ENCODE peak calls at places on chromosomes 3 and 15, in five cellular contexts. One of them, this sample, is unnamed.

GRCh38 chr15:34132881-34133280 is 31.0 kb downstream of the PGBD4 start:
- DNase-seq in A549: no peak
- DNase-seq in endothelial cell of umbilical vein: no peak
- DNase-seq in H1: no peak
- DNase-seq in HepG2: no peak
- DNase-seq in this sample: no peak

GRCh38 chr3:47096955-47097354 is 67.0 kb downstream of the SETD2 start:
- DNase-seq in A549: peak; percentile 2
- DNase-seq in endothelial cell of umbilical vein: no peak
- DNase-seq in H1: no peak
- DNase-seq in HepG2: no peak
- DNase-seq in this sample: no peak

GRCh38 chr3:42729404-42730145 is 27.0 kb upstream of the HHATL start:
- DNase-seq in A549: no peak
- DNase-seq in endothelial cell of umbilical vein: no peak
- DNase-seq in H1: peak; percentile 30
- DNase-seq in HepG2: no peak
- DNase-seq in this sample: no peak

GRCh38 chr3:45499529-45499928 is 95.0 kb upstream of the LIMD1 start:
- DNase-seq in A549: peak; percentile 34
- DNase-seq in endothelial cell of umbilical vein: peak; percentile 66
- DNase-seq in H1: no peak
- DNase-seq in HepG2: peak; percentile 12
- DNase-seq in this sample: no peak

GRCh38 chr15:75673426-75674247 is 25.9 kb downstream of the SNX33 start:
- DNase-seq in A549: no peak
- DNase-seq in endothelial cell of umbilical vein: no peak
- DNase-seq in H1: no peak
- DNase-seq in HepG2: no peak
- DNase-seq in this sample: no peak

GRCh38 chr3:189613122-189613521 is 18.1 kb upstream of the TP63 start:
- DNase-seq in A549: no peak
- DNase-seq in endothelial cell of umbilical vein: no peak
- DNase-seq in H1: no peak
- DNase-seq in HepG2: no peak
- DNase-seq in this sample: no peak

GRCh38 chr15:80788536-80788935 is 9.4 kb downstream of the CEMIP start:
- DNase-seq in A549: no peak
- DNase-seq in endothelial cell of umbilical vein: no peak
- DNase-seq in H1: no peak
- DNase-seq in HepG2: no peak
- DNase-seq in this sample: no peak

GRCh38 chr3:64681015-64681414 is 6.8 kb downstream of the ADAMTS9 start:
- DNase-seq in A549: no peak
- DNase-seq in endothelial cell of umbilical vein: no peak
- DNase-seq in H1: no peak
- DNase-seq in HepG2: no peak
- DNase-seq in this sample: no peak

GRCh38 chr15:96514607-96515285 is 184.2 kb downstream of the NR2F2 start:
- DNase-seq in A549: no peak
- DNase-seq in endothelial cell of umbilical vein: no peak
- DNase-seq in H1: no peak
- DNase-seq in HepG2: no peak
- DNase-seq in this sample: no peak

GRCh38 chr15:62748175-62748574 is 294.4 kb upstream of the TPM1 start:
- DNase-seq in A549: no peak
- DNase-seq in endothelial cell of umbilical vein: no peak
- DNase-seq in H1: no peak
- DNase-seq in HepG2: no peak
- DNase-seq in this sample: no peak

GRCh38 chr3:16182183-16182582 is 7.7 kb downstream of the GALNT15 start:
- DNase-seq in A549: no peak
- DNase-seq in endothelial cell of umbilical vein: no peak
- DNase-seq in H1: no peak
- DNase-seq in HepG2: no peak
- DNase-seq in this sample: no peak

DNA sequence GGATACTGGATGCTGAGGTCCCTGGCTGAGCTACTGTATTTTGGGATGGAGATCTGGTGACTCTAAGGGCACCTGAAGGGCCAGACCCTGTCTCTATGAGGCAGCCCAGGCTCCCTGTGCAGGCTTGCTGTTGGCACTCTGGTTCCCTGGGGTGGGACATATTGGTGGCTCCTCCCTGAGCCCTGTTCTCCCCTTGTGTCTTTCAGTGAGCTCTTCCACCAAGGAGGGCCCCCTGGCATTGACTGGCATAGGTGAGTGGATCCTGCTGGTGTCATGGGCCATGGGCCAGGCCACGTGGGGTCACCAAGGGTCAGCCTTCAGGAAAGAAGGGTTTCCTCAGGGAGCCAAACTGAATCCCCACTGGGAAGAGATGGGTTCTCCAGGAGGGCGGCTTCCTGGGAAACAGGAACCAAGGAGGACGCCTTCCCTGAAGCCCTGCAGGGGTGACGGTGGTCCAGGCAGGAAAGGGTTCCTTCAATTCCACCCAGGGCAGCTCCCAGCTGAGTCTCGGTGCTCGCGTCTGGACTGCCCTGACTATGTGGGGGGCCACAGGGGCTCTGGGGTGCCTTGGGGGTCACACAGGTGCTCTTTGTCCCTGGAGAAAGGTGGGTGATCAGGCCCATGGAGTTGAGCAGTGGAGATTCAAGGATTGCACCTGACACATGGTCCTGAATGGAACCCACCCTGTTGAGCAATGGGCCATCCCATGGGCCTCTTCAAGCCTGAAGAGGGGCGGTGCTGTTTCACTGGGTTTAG is 220.4 kb downstream of the SNRPN start:
- DNase-seq in A549: no peak
- DNase-seq in endothelial cell of umbilical vein: no peak
- DNase-seq in H1: no peak
- DNase-seq in HepG2: no peak
- DNase-seq in this sample: no peak
- H3K9me3 ChIP-seq in A549: no peaks in the 10 kb centered on the region
- H3K9me3 ChIP-seq in endothelial cell of umbilical vein: peaks cover 10% of the 10 kb centered on the region
- H3K9me3 ChIP-seq in H1: peaks cover 90% of the 10 kb centered on the region
- H3K9me3 ChIP-seq in HepG2: peaks cover 99% of the 10 kb centered on the region
- H3K9me3 ChIP-seq in this sample: no peaks in the 10 kb centered on the region

DNA sequence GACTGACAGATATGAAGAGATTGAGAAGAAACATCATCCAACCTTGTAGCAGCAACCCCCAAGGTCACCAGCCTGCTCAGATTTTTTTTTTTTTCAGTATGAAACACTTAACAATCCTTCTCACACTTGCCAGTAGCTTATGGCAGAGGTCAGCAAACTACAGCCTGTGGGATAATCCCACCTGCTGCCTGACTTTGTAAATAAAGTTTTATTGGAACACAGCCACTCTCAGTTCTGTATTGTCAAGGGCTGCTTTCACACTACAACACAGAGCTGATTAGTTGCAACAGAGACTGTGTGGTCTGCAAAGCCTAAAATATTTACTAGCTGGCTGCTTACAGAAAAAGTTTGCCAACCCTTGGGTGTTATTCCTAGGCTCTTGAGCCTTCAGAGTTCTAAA is 246.3 kb downstream of the SHQ1 start:
- DNase-seq in A549: no peak
- DNase-seq in endothelial cell of umbilical vein: no peak
- DNase-seq in H1: no peak
- DNase-seq in HepG2: no peak
- DNase-seq in this sample: no peak
- TF ChIP-seq JUN in A549: no peak
- TF ChIP-seq JUN in endothelial cell of umbilical vein: no peak
- TF ChIP-seq JUN in H1: no peak
- TF ChIP-seq JUN in HepG2: no peak
- TF ChIP-seq JUN in this sample: no peak

GRCh38 chr3:129046037-129046731 is 14.4 kb upstream of the GP9 start:
- DNase-seq in A549: no peak
- DNase-seq in endothelial cell of umbilical vein: no peak
- DNase-seq in H1: peak; percentile 82
- DNase-seq in HepG2: no peak
- DNase-seq in this sample: no peak
- H3K9me3 ChIP-seq in A549: no peaks in the 10 kb centered on the region
- H3K9me3 ChIP-seq in endothelial cell of umbilical vein: no peaks in the 10 kb centered on the region
- H3K9me3 ChIP-seq in H1: peaks cover 9% of the 10 kb centered on the region
- H3K9me3 ChIP-seq in HepG2: peaks cover 7% of the 10 kb centered on the region
- H3K9me3 ChIP-seq in this sample: no peaks in the 10 kb centered on the region

GRCh38 chr3:124919756-124920155 is 14.8 kb downstream of the MUC13 start:
- DNase-seq in A549: no peak
- DNase-seq in endothelial cell of umbilical vein: no peak
- DNase-seq in H1: no peak
- DNase-seq in HepG2: peak; percentile 32
- DNase-seq in this sample: no peak
- TF ChIP-seq JUN in A549: no peak
- TF ChIP-seq JUN in endothelial cell of umbilical vein: no peak
- TF ChIP-seq JUN in H1: no peak
- TF ChIP-seq JUN in HepG2: no peak
- TF ChIP-seq JUN in this sample: no peak

DNA sequence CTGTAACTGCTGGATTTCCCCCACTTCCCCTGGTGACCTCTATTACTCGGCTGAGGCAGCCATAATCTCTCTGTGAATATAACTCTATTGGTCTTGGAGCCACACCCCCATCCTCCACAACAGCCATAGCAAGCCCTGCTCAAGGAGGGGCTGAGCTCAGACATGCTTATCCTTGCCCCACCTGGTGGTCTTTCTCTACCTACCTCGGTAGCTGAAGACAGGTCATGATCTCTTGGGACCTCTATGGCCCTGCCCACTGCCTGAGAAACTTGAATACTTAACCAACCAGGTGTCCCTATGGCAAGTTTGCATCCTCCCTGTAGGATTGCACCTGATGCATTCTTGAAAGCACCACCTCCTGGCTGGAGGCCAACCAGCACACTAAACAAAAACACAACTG is 281.4 kb upstream of the TMCO5A start:
- DNase-seq in A549: no peak
- DNase-seq in endothelial cell of umbilical vein: no peak
- DNase-seq in H1: no peak
- DNase-seq in HepG2: no peak
- DNase-seq in this sample: no peak
- H3K9me3 ChIP-seq in A549: peaks cover 3% of the 10 kb centered on the region
- H3K9me3 ChIP-seq in endothelial cell of umbilical vein: no peaks in the 10 kb centered on the region
- H3K9me3 ChIP-seq in H1: peaks cover 8% of the 10 kb centered on the region
- H3K9me3 ChIP-seq in HepG2: peaks cover 26% of the 10 kb centered on the region
- H3K9me3 ChIP-seq in this sample: no peaks in the 10 kb centered on the region

GRCh38 chr15:98873441-98874218 is 134.0 kb downstream of the PGPEP1L start:
- DNase-seq in A549: peak; percentile 97
- DNase-seq in endothelial cell of umbilical vein: no peak
- DNase-seq in H1: no peak
- DNase-seq in HepG2: no peak
- DNase-seq in this sample: no peak
- TF ChIP-seq JUN in A549: peak; percentile 95
- TF ChIP-seq JUN in endothelial cell of umbilical vein: no peak
- TF ChIP-seq JUN in H1: no peak
- TF ChIP-seq JUN in HepG2: no peak
- TF ChIP-seq JUN in this sample: no peak

GRCh38 chr3:187139126-187139894 is at the start of gene RPL39L:
- DNase-seq in A549: peak; percentile 87
- DNase-seq in endothelial cell of umbilical vein: peak; percentile 87
- DNase-seq in H1: peak; percentile 95
- DNase-seq in HepG2: no peak
- DNase-seq in this sample: peak; percentile 96

GRCh38 chr3:187136936-187137335 is 2.4 kb downstream of the RPL39L start:
- DNase-seq in A549: no peak
- DNase-seq in endothelial cell of umbilical vein: no peak
- DNase-seq in H1: no peak
- DNase-seq in HepG2: no peak
- DNase-seq in this sample: no peak

GRCh38 chr3:187136347-187136746 is 2.9 kb downstream of the RPL39L start:
- DNase-seq in A549: no peak
- DNase-seq in endothelial cell of umbilical vein: no peak
- DNase-seq in H1: no peak
- DNase-seq in HepG2: no peak
- DNase-seq in this sample: no peak

GRCh38 chr3:187139895-187140253 is 578 bp upstream of the RPL39L start:
- DNase-seq in A549: no peak
- DNase-seq in endothelial cell of umbilical vein: no peak
- DNase-seq in H1: no peak
- DNase-seq in HepG2: no peak
- DNase-seq in this sample: no peak
- H3K9me3 ChIP-seq in A549: no peaks in the 10 kb centered on the region
- H3K9me3 ChIP-seq in endothelial cell of umbilical vein: no peaks in the 10 kb centered on the region
- H3K9me3 ChIP-seq in H1: peaks cover 12% of the 10 kb centered on the region
- H3K9me3 ChIP-seq in HepG2: peaks cover 6% of the 10 kb centered on the region
- H3K9me3 ChIP-seq in this sample: peaks cover 9% of the 10 kb centered on the region

This sample was measured in K562.